ENCODE peak calls at places on chromosomes 1 and 21, in nine cellular contexts. H is upper lobe of right lung; F is NCI-H1092; Z is thyroid gland; J is lung; V is OCI-LY7; T is nephron progenitor cell; Y is CD8-positive, alpha-beta T cell; K is stimulated activated CD4-positive, alpha-beta T cell treated with anti-CD3 and anti-CD28 coated beads, Interleukin-1b, Interleukin-23, amount 100 ng/mL, for 24 hours. M is an unnamed sample.

GRCh38 chr1:212328248-212328647 is 43.0 kb downstream of the PPP2R5A start:
- DNase-seq in H (no peak), Z (no peak), T (no peak), K (no peak), V (no peak), J (no peak), F (no peak), Y (no peak), M (no peak)

GRCh38 chr1:7707527-7707926 is 63.6 kb upstream of the VAMP3 start:
- DNase-seq in V (no peak), Z (no peak), K (no peak), H (no peak), F (no peak), J (no peak), T (no peak), Y (no peak), M (no peak)

GRCh38 chr1:242427519-242427918 is 97.0 kb downstream of the PLD5 start:
- DNase-seq in F (no peak), H (no peak), K (no peak), J (no peak), V (no peak), T (no peak), Z (no peak), Y (no peak), M (no peak)

GRCh38 chr1:29271724-29272123 is 35.4 kb downstream of the PTPRU start:
- DNase-seq in Y (no peak), Z (peak), T (peak), V (no peak), F (no peak), K (no peak), H (peak), J (peak), M (no peak)

GRCh38 chr1:246005067-246005466 is 502.0 kb downstream of the SMYD3 start:
- DNase-seq in Y (no peak), K (no peak), F (no peak), V (no peak), H (no peak), T (no peak), Z (no peak), J (no peak), M (no peak)

GRCh38 chr1:197341626-197342025 is 73.6 kb downstream of the CRB1 start:
- DNase-seq in Z (no peak), T (no peak), J (no peak), K (no peak), F (no peak), V (no peak), Y (no peak), H (no peak), M (no peak)

GRCh38 chr1:65265296-65266271 is 43.8 kb upstream of the DNAJC6 start:
- DNase-seq in V (no peak), J (no peak), H (no peak), F (peak), Z (peak), K (no peak), T (peak), Y (no peak), M (peak)

GRCh38 chr1:29835486-29836273 is 599.4 kb downstream of the PTPRU start:
- DNase-seq in T (no peak), Z (no peak), J (no peak), V (no peak), H (no peak), Y (no peak), F (peak), K (no peak), M (no peak)

GRCh38 chr1:212259693-212260480 is 25.3 kb upstream of the PPP2R5A start:
- DNase-seq in V (no peak), H (no peak), F (no peak), T (no peak), K (no peak), Y (no peak), J (no peak), Z (no peak), M (no peak)

GRCh38 chr1:2990376-2991115 is 30.7 kb upstream of the ACTRT2 start:
- DNase-seq in Z (no peak), V (no peak), F (no peak), T (no peak), H (no peak), J (no peak), K (no peak), Y (no peak), M (no peak)

GRCh38 chr1:31531177-31532000 is 44.9 kb upstream of the TINAGL1 start:
- DNase-seq in Z (no peak), T (no peak), V (no peak), J (no peak), F (peak), K (no peak), H (no peak), Y (no peak), M (no peak)

GRCh38 chr1:66527688-66528087 is 6.3 kb upstream of the SGIP1 start:
- DNase-seq in K (no peak), T (no peak), F (no peak), Y (no peak), V (no peak), Z (no peak), J (no peak), H (no peak), M (no peak)

GRCh38 chr1:70382682-70383081 is 28.2 kb upstream of the ANKRD13C start:
- DNase-seq in V (peak), Y (no peak), J (no peak), H (no peak), F (no peak), K (no peak), T (no peak), Z (no peak), M (no peak)

GRCh38 chr1:7150951-7151350 is 365.7 kb downstream of the CAMTA1 start:
- DNase-seq in V (no peak), J (no peak), K (no peak), Y (no peak), T (no peak), Z (no peak), F (no peak), H (no peak), M (no peak)

GRCh38 chr1:160626560-160627342 is 20.1 kb downstream of the SLAMF1 start:
- DNase-seq in Z (no peak), H (no peak), V (no peak), F (no peak), Y (no peak), T (no peak), J (no peak), K (no peak), M (no peak)

GRCh38 chr1:70353641-70354331 is 736 bp downstream of the ANKRD13C start:
- DNase-seq in Y (no peak), V (no peak), K (peak), J (peak), F (peak), H (no peak), Z (peak), T (peak), M (peak)

GRCh38 chr1:178798232-178798861 is 72.5 kb downstream of the ANGPTL1 start:
- DNase-seq in Y (no peak), V (no peak), F (no peak), H (no peak), Z (no peak), T (no peak), K (no peak), J (no peak), M (no peak)

GRCh38 chr1:150012611-150013010 is 2.1 kb upstream of the OTUD7B start:
- DNase-seq in K (no peak), H (no peak), Y (no peak), J (no peak), T (no peak), F (no peak), V (no peak), Z (no peak), M (no peak)

GRCh38 chr1:216186816-216187215 is 236.4 kb downstream of the USH2A start:
- DNase-seq in Y (no peak), H (no peak), V (no peak), J (no peak), K (no peak), T (no peak), F (no peak), Z (no peak), M (no peak)

GRCh38 chr1:11487196-11487751 is 8.3 kb downstream of the DISP3 start:
- DNase-seq in Y (no peak), Z (no peak), T (no peak), F (no peak), H (no peak), K (no peak), V (no peak), J (no peak), M (no peak)

GRCh38 chr1:203465146-203465798 is 10.3 kb upstream of the PRELP start:
- DNase-seq in K (no peak), V (no peak), T (no peak), Z (no peak), J (no peak), F (no peak), Y (no peak), H (no peak), M (no peak)

GRCh38 chr21:44875341-44875740 is 1.9 kb upstream of the PTTG1IP start:
- DNase-seq in V (peak), Z (no peak), F (no peak), T (no peak), K (no peak), J (no peak), H (no peak), Y (no peak), M (no peak)

GRCh38 chr1:223531742-223532341 is 133.7 kb downstream of the CAPN8 start:
- DNase-seq in T (peak), V (peak), Y (peak), J (peak), H (peak), Z (peak), K (peak), F (peak), M (peak)

GRCh38 chr1:179082308-179083030 is 599 bp downstream of the TOR3A start:
- DNase-seq in T (peak), F (peak), K (peak), V (peak), J (peak), Y (no peak), Z (peak), H (peak), M (peak)

GRCh38 chr1:18279713-18280074 is 172.1 kb downstream of the IGSF21 start:
- DNase-seq in H (no peak), F (no peak), Z (no peak), T (no peak), J (no peak), V (no peak), Y (no peak), K (no peak), M (no peak)

GRCh38 chr1:162629651-162630050 is 2.6 kb upstream of the DDR2 start:
- DNase-seq in H (no peak), K (no peak), V (no peak), T (no peak), J (no peak), Z (no peak), Y (no peak), F (no peak), M (no peak)

GRCh38 chr1:175968486-175969182 is 225.2 kb upstream of the TNR start:
- DNase-seq in Z (no peak), F (no peak), K (no peak), V (no peak), J (no peak), T (no peak), H (no peak), Y (no peak), M (no peak)

GRCh38 chr1:247419326-247419725 is 3.4 kb downstream of the NLRP3 start:
- DNase-seq in K (no peak), T (no peak), F (no peak), Y (no peak), J (no peak), V (no peak), Z (no peak), H (no peak), M (no peak)

M was measured in activated CD4-positive, alpha-beta T cell treated with anti-CD3 and anti-CD28 coated beads, Interleukin-2, amount 50 U/mL, for 1 hour.